ENCODE peak calls at places on chromosomes 13 and 19, in four cellular contexts. P is psoas muscle, Q is OCI-LY7, O is fibroblast of lung. H is an unnamed sample.

GRCh38 chr13:49342404-49342803 is 94.7 kb downstream of the CDADC1 start:
- DNase-seq in P (no peak), Q (no peak), O (no peak), H (no peak)

GRCh38 chr19:1166872-1167573 is 7.0 kb downstream of the SBNO2 start:
- DNase-seq in P (no peak), Q (no peak), O (no peak), H (no peak)

GRCh38 chr19:51365211-51366049 is 758 bp downstream of the ETFB start:
- DNase-seq in P (peak; percentile 39), Q (peak; percentile 58), O (peak; percentile 50), H (no peak)

GRCh38 chr13:98651716-98652115 is 74.8 kb upstream of the STK24 start:
- DNase-seq in P (no peak), Q (no peak), O (no peak), H (no peak)

GRCh38 chr19:24062222-24062621 is 24.8 kb upstream of the ZNF254 start:
- DNase-seq in P (no peak), Q (no peak), O (no peak), H (no peak)

GRCh38 chr19:33863436-33863835 is 66.8 kb downstream of the KCTD15 start:
- DNase-seq in P (no peak), Q (no peak), O (no peak), H (no peak)

GRCh38 chr19:2974342-2974932 is 2.9 kb upstream of the TLE6 start:
- DNase-seq in P (no peak), Q (no peak), O (no peak), H (peak; percentile 34)

GRCh38 chr13:80196756-80197155 is 144.2 kb downstream of the SPRY2 start:
- DNase-seq in P (no peak), Q (no peak), O (no peak), H (no peak)

GRCh38 chr19:16445238-16446107 is 26.3 kb downstream of the EPS15L1 start:
- DNase-seq in P (no peak), Q (peak; percentile 97), O (peak; percentile 18), H (no peak)

GRCh38 chr13:33353210-33353609 is 67.7 kb upstream of the STARD13 start:
- DNase-seq in P (peak; percentile 29), Q (peak; percentile 15), O (no peak), H (no peak)

GRCh38 chr19:3699741-3700241 is 477 bp downstream of the PIP5K1C start:
- DNase-seq in P (no peak), Q (peak; percentile 10), O (no peak), H (no peak)

GRCh38 chr19:33373701-33374405 is at the start of gene CEBPG:
- DNase-seq in P (peak; percentile 71), Q (peak; percentile 75), O (peak; percentile 72), H (peak; percentile 8)

GRCh38 chr19:28394705-28395104 is 818.2 kb downstream of the UQCRFS1 start:
- DNase-seq in P (no peak), Q (peak; percentile 51), O (no peak), H (no peak)

GRCh38 chr13:79108914-79109643 is 297.0 kb downstream of the RBM26 start:
- DNase-seq in P (no peak), Q (no peak), O (no peak), H (no peak)

GRCh38 chr19:11361771-11362731 is 6.8 kb downstream of the PLPPR2 start:
- DNase-seq in P (no peak), Q (no peak), O (no peak), H (no peak)

GRCh38 chr13:106536244-106537034 is 977 bp upstream of the EFNB2 start:
- DNase-seq in P (peak; percentile 88), Q (peak; percentile 80), O (peak; percentile 90), H (peak; percentile 81)

GRCh38 chr19:55486043-55486970 is 1.3 kb downstream of the NAT14 start:
- DNase-seq in P (no peak), Q (no peak), O (no peak), H (no peak)

GRCh38 chr13:25267715-25268114 is 19.6 kb downstream of the MTMR6 start:
- DNase-seq in P (no peak), Q (peak; percentile 33), O (peak; percentile 23), H (no peak)

GRCh38 chr19:18771328-18772242 is 19.5 kb downstream of the COMP start:
- DNase-seq in P (no peak), Q (peak; percentile 41), O (no peak), H (no peak)

GRCh38 chr13:30880756-30881155 is 25.3 kb upstream of the MEDAG start:
- DNase-seq in P (no peak), Q (no peak), O (peak; percentile 99), H (no peak)

GRCh38 chr13:98429977-98430785 is 146.7 kb downstream of the STK24 start:
- DNase-seq in P (no peak), Q (no peak), O (no peak), H (no peak)

GRCh38 chr13:112893570-112894422 is 75.2 kb upstream of the MCF2L start:
- DNase-seq in P (no peak), Q (no peak), O (peak; percentile 23), H (peak; percentile 20)

GRCh38 chr13:79662882-79663281 is 181.9 kb downstream of the NDFIP2 start:
- DNase-seq in P (no peak), Q (no peak), O (peak; percentile 24), H (no peak)

GRCh38 chr13:106103779-106104178 is 431.7 kb downstream of the EFNB2 start:
- DNase-seq in P (no peak), Q (no peak), O (no peak), H (no peak)

GRCh38 chr13:33033361-33033812 is 17.2 kb downstream of the KL start:
- DNase-seq in P (no peak), Q (no peak), O (no peak), H (peak; percentile 47)

GRCh38 chr13:73625562-73626339 is 508.5 kb downstream of the KLF12 start:
- DNase-seq in P (no peak), Q (no peak), O (no peak), H (no peak)

GRCh38 chr19:50792246-50792851 is 2.1 kb downstream of the ACP4 start:
- DNase-seq in P (no peak), Q (no peak), O (no peak), H (no peak)

GRCh38 chr13:109156181-109156935 is 526.9 kb downstream of the MYO16 start:
- DNase-seq in P (no peak), Q (no peak), O (peak; percentile 89), H (no peak)

GRCh38 chr13:29310806-29311205 is 284.7 kb downstream of the SLC7A1 start:
- DNase-seq in P (no peak), Q (no peak), O (no peak), H (no peak)

GRCh38 chr13:29159871-29160270 is 339.7 kb downstream of the MTUS2 start:
- DNase-seq in P (no peak), Q (no peak), O (no peak), H (no peak)

GRCh38 chr19:33859016-33859415 is 62.3 kb downstream of the KCTD15 start:
- DNase-seq in P (no peak), Q (no peak), O (no peak), H (no peak)

GRCh38 chr13:94112227-94112626 is 367.3 kb downstream of the DCT start:
- DNase-seq in P (peak; percentile 16), Q (no peak), O (peak; percentile 95), H (no peak)

GRCh38 chr13:31896427-31896826 is 135.1 kb upstream of the FRY start:
- DNase-seq in P (peak; percentile 27), Q (no peak), O (peak; percentile 86), H (peak; percentile 79)

GRCh38 chr19:58531052-58531600 is 11.5 kb upstream of the ZBTB45 start:
- DNase-seq in P (no peak), Q (no peak), O (no peak), H (no peak)

GRCh38 chr13:32951580-32951979 is 64.6 kb upstream of the KL start:
- DNase-seq in P (no peak), Q (no peak), O (no peak), H (no peak)

DNA sequence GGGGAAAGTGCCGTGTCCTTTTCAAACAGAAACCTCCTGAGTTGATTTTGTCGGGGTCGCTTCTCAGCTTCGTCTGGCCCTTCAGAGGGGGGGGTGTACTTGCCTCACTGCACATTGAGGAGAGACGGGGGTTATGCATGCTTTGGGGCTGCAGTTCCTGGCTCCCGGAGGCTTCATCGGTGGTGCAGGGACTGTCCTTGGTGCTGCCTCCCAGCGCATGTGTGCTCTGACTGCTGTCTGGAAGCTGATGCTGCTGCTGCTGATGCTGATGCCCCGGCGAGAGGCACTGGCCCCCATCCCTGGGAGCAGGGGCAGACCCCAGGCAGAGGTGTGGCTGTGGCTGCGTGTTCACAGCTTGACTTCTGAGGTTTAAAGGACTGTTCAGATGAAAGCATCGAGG is 91.0 kb downstream of the ARHGEF7 start:
- DNase-seq in P (no peak), Q (no peak), O (no peak), H (no peak)
- H3K4me1 ChIP-seq in P (peaks cover 75% of the 10 kb centered on the region), Q (peaks cover 61% of the 10 kb centered on the region), O (peaks cover 22% of the 10 kb centered on the region), H (no peaks in the 10 kb centered on the region)

GRCh38 chr13:51175639-51176038 is 46.6 kb upstream of the FAM124A start:
- DNase-seq in P (no peak), Q (no peak), O (no peak), H (no peak)
- H3K4me3 ChIP-seq in P (no peak overlapping the region), Q (no peak overlapping the region), O (no peak overlapping the region), H (no peak overlapping the region)

DNA sequence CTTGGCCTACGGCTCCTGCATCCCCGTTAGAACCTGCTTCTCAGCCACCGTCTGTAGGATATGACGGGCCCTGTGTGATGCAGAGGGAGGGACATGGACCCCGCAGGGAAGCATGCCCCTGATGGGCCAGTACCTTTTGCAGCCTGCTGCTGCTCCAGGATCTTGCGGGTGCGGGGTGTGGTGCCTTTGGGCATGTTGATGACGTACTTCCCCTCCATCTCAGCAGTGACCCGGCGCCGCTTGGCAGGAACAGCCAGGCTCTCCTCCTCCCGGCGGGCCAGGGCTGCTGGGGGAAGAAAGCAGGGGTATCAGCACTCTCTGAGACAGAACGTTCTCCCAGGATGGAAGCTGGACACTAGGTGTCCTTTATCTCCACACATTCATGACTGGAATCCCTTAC is 22.0 kb downstream of the C19orf47 start:
- DNase-seq in P (no peak), Q (no peak), O (no peak), H (no peak)
- H3K36me3 ChIP-seq in P (peaks cover 100% of the 10 kb centered on the region), Q (peaks cover 89% of the 10 kb centered on the region), O (peaks cover 28% of the 10 kb centered on the region), H (peaks cover 74% of the 10 kb centered on the region)

GRCh38 chr19:29673451-29674371 is 8.4 kb downstream of the PLEKHF1 start:
- DNase-seq in P (no peak), Q (no peak), O (no peak), H (no peak)

GRCh38 chr19:29675650-29676186 is 10.5 kb downstream of the PLEKHF1 start:
- DNase-seq in P (no peak), Q (no peak), O (no peak), H (no peak)

GRCh38 chr19:29676586-29676985 is 11.3 kb downstream of the PLEKHF1 start:
- DNase-seq in P (peak; percentile 61), Q (no peak), O (no peak), H (no peak)

GRCh38 chr19:29674374-29675119 is 9.3 kb downstream of the PLEKHF1 start:
- DNase-seq in P (no peak), Q (no peak), O (no peak), H (no peak)

DNA sequence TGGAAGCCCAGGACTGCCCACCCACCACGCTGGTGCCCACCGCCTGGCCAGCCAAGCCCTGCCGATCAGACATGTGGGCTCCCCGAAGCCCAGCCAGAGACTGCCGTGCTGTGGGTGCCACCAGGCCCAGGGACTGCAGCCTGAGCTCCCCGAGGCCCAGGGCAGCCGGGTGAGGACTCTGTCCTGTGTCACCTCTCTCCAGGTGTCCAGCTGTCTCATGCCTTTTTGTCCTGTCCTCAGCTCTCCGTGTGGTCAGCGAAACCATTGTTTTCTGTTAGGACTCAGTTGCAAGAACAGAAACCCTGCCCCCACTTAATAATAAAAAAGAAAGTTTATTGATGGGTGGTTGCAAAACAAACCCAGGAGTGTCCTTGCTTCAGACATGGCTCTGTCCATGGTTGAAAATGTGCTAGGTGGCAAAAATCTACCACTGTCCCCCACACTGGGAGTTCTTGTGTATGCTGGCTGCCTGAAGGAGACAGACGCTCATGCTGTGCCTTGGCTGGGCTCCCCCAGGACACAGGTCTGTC is 9.9 kb downstream of the PLEKHF1 start:
- DNase-seq in P (no peak), Q (no peak), O (no peak), H (no peak)
- H3K4me1 ChIP-seq in P (peaks cover 92% of the 10 kb centered on the region), Q (peaks cover 33% of the 10 kb centered on the region), O (peaks cover 9% of the 10 kb centered on the region), H (no peaks in the 10 kb centered on the region)

H was measured in HAP-1.